ENCODE peak calls at places on chromosomes 1 and 21, in six cellular contexts. One of them, this sample, is unnamed.

GRCh38 chr1:160907976-160908375 is 23.0 kb upstream of the ITLN1 start:
- DNase-seq in skeletal muscle cell: no peak
- DNase-seq in A549: no peak
- DNase-seq in CD8-positive, alpha-beta memory T cell: no peak
- DNase-seq in GM04504: no peak
- DNase-seq in lower lobe of right lung: no peak
- DNase-seq in this sample: no peak

GRCh38 chr1:11579506-11579905 is 74.7 kb downstream of the FBXO2 start:
- DNase-seq in skeletal muscle cell: no peak
- DNase-seq in A549: no peak
- DNase-seq in CD8-positive, alpha-beta memory T cell: no peak
- DNase-seq in GM04504: no peak
- DNase-seq in lower lobe of right lung: no peak
- DNase-seq in this sample: no peak

GRCh38 chr1:200737647-200738296 is 921 bp upstream of the CAMSAP2 start:
- DNase-seq in skeletal muscle cell: no peak
- DNase-seq in A549: no peak
- DNase-seq in CD8-positive, alpha-beta memory T cell: no peak
- DNase-seq in GM04504: no peak
- DNase-seq in lower lobe of right lung: no peak
- DNase-seq in this sample: no peak

GRCh38 chr1:186304982-186305949 is 69.8 kb downstream of the TPR start:
- DNase-seq in skeletal muscle cell: peak; percentile 10
- DNase-seq in A549: peak; percentile 58
- DNase-seq in CD8-positive, alpha-beta memory T cell: no peak
- DNase-seq in GM04504: no peak
- DNase-seq in lower lobe of right lung: no peak
- DNase-seq in this sample: no peak

GRCh38 chr1:32028746-32029145 is 15.1 kb downstream of the KHDRBS1 start:
- DNase-seq in skeletal muscle cell: no peak
- DNase-seq in A549: no peak
- DNase-seq in CD8-positive, alpha-beta memory T cell: no peak
- DNase-seq in GM04504: no peak
- DNase-seq in lower lobe of right lung: no peak
- DNase-seq in this sample: no peak

GRCh38 chr21:35635261-35635660 is 425.1 kb downstream of the SETD4 start:
- DNase-seq in skeletal muscle cell: peak; percentile 94
- DNase-seq in A549: peak; percentile 2
- DNase-seq in CD8-positive, alpha-beta memory T cell: no peak
- DNase-seq in GM04504: peak; percentile 77
- DNase-seq in lower lobe of right lung: no peak
- DNase-seq in this sample: no peak

GRCh38 chr1:174399211-174399610 is 48.6 kb upstream of the GPR52 start:
- DNase-seq in skeletal muscle cell: no peak
- DNase-seq in A549: no peak
- DNase-seq in CD8-positive, alpha-beta memory T cell: no peak
- DNase-seq in GM04504: no peak
- DNase-seq in lower lobe of right lung: no peak
- DNase-seq in this sample: no peak

GRCh38 chr21:45824546-45825208 is 156.9 kb upstream of the COL6A1 start:
- DNase-seq in skeletal muscle cell: no peak
- DNase-seq in A549: no peak
- DNase-seq in CD8-positive, alpha-beta memory T cell: no peak
- DNase-seq in GM04504: no peak
- DNase-seq in lower lobe of right lung: no peak
- DNase-seq in this sample: no peak

GRCh38 chr1:148362141-148362929 is 120.8 kb downstream of the PPIAL4G start:
- DNase-seq in skeletal muscle cell: no peak
- DNase-seq in A549: no peak
- DNase-seq in CD8-positive, alpha-beta memory T cell: no peak
- DNase-seq in GM04504: no peak
- DNase-seq in lower lobe of right lung: peak; percentile 50
- DNase-seq in this sample: no peak

GRCh38 chr1:66300986-66301451 is 232.9 kb upstream of the SGIP1 start:
- DNase-seq in skeletal muscle cell: no peak
- DNase-seq in A549: no peak
- DNase-seq in CD8-positive, alpha-beta memory T cell: no peak
- DNase-seq in GM04504: no peak
- DNase-seq in lower lobe of right lung: no peak
- DNase-seq in this sample: no peak

GRCh38 chr1:2404890-2405511 is 7.4 kb downstream of the PEX10 start:
- DNase-seq in skeletal muscle cell: no peak
- DNase-seq in A549: no peak
- DNase-seq in CD8-positive, alpha-beta memory T cell: no peak
- DNase-seq in GM04504: no peak
- DNase-seq in lower lobe of right lung: no peak
- DNase-seq in this sample: no peak

GRCh38 chr1:93614550-93615200 is 67.0 kb downstream of the BCAR3 start:
- DNase-seq in skeletal muscle cell: no peak
- DNase-seq in A549: no peak
- DNase-seq in CD8-positive, alpha-beta memory T cell: no peak
- DNase-seq in GM04504: peak; percentile 72
- DNase-seq in lower lobe of right lung: no peak
- DNase-seq in this sample: no peak

This sample was measured in SJSA1.